ENCODE peak calls at places on chromosome 19, in five cellular contexts. E, Z, P, W and G are unnamed samples.

GRCh38 chr19:4802711-4803110 is 11.2 kb downstream of the FEM1A start:
- DNase-seq in E (no peak), Z (no peak), P (no peak), W (no peak), G (no peak)

GRCh38 chr19:49592486-49593232 is 1.7 kb downstream of the PRR12 start:
- DNase-seq in E (peak), Z (no peak), P (no peak), W (no peak), G (no peak)

GRCh38 chr19:29303707-29304090 is 90.7 kb upstream of the UQCRFS1 start:
- DNase-seq in E (no peak), Z (no peak), P (peak), W (no peak), G (no peak)

GRCh38 chr19:7870571-7871279 is 3.5 kb downstream of the PRR36 start:
- DNase-seq in E (peak), Z (peak), P (no peak), W (no peak), G (peak)

GRCh38 chr19:33303791-33304759 is 1.7 kb upstream of the CEBPA start:
- DNase-seq in E (no peak), Z (peak), P (peak), W (no peak), G (no peak)

GRCh38 chr19:6719540-6719861 is 949 bp downstream of the C3 start:
- DNase-seq in E (no peak), Z (no peak), P (no peak), W (no peak), G (no peak)

GRCh38 chr19:17398902-17399527 is 5.0 kb upstream of the CCDC194 start:
- DNase-seq in E (no peak), Z (no peak), P (no peak), W (no peak), G (no peak)

GRCh38 chr19:53892301-53892980 is 10.4 kb downstream of the PRKCG start:
- DNase-seq in E (no peak), Z (no peak), P (no peak), W (no peak), G (no peak)

GRCh38 chr19:6090634-6091033 is 19.7 kb downstream of the RFX2 start:
- DNase-seq in E (no peak), Z (no peak), P (no peak), W (no peak), G (no peak)

GRCh38 chr19:19628499-19629134 is 597 bp upstream of the LPAR2 start:
- DNase-seq in E (peak), Z (no peak), P (no peak), W (no peak), G (peak)

GRCh38 chr19:29526730-29527499 is 1.1 kb downstream of the VSTM2B start:
- DNase-seq in E (peak), Z (no peak), P (no peak), W (no peak), G (no peak)

GRCh38 chr19:2815191-2815614 is 4.5 kb upstream of the ZNF554 start:
- DNase-seq in E (no peak), Z (no peak), P (no peak), W (no peak), G (no peak)

GRCh38 chr19:51694318-51695085 is 1.4 kb downstream of the SPACA6 start:
- DNase-seq in E (no peak), Z (no peak), P (peak), W (no peak), G (no peak)

DNA sequence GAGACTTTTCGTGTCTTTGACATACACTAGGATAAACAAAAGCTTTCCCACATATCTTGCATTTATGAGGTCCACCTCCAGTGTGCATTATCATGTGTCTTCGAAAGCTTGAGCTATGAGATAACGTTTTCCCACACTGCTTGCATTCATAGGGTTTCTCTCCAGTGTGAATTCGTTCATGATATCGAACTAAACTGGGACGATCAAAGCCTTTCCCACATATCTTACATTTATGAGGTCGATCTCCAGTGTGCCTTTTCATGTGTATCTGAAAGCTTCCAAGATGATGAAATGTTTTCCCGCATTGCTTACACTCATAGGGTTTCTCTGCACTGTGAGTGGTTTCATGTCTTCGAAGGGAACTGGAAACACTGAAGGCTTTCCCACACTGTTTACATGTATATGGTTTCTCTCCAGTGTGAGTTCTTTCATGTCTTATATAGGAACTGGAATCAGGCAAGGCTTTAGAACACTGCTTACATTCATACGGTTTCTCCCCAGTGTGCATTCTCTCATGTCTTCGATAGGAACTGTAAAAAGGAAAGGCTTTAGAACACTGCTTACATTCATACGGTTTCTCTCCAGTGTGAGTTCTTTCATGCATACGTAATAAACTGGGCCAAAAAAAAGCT is 14.5 kb downstream of the ZNF563 start:
- DNase-seq in E (no peak), Z (no peak), P (no peak), W (no peak), G (no peak)
- TF ChIP-seq CTCF in E (no peak), Z (no peak), P (no peak), W (no peak), G (no peak)

DNA sequence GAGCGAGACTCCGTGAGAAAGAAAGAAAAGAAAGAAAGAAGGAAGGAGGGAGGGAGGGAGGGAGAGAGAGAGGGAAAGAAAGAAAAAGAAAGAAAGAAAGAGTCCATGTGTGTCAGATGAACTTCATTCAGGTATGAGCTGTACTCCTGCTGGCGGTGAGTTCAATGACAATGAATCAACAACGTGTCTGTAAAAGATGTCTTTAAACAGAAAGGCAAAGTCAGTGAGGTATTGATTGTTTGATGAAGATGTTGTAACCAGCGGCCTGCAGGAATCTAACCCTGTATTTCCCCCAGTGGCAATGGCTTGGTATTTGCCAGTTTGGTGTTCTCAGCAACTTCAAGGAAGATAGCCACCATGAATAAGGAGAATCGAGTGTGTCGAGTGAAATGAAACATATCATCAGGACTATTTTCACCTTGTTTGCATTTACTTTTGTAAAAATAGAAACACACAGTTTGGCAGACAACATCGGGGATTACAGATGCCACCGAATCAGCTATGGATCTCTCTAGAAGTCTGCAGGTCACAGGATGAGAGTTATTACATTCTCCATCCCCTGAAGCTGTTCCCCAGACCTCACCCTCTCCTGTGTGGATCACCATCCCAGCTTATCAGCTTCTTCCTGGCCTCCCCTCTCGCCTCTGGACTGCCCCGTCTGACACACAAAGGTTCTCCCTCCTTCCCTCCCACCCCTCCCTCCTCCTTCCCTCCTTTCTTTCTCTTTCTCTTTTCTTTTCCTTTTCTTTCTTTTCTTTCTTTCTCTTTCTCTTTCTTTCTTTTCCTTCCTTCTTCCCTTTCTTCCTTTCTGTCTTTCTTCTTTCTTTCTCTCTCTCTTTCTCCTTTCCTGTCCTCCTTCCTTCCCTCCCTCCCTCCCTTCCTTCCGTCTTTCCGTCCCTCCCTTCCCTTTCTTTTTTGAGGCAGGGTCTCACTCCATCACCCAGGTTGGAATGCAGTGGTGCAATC is 8.2 kb upstream of the SBK3 start:
- DNase-seq in E (no peak), Z (no peak), P (no peak), W (no peak), G (peak)
- TF ChIP-seq CTCF in E (no peak), Z (no peak), P (no peak), W (no peak), G (no peak)

DNA sequence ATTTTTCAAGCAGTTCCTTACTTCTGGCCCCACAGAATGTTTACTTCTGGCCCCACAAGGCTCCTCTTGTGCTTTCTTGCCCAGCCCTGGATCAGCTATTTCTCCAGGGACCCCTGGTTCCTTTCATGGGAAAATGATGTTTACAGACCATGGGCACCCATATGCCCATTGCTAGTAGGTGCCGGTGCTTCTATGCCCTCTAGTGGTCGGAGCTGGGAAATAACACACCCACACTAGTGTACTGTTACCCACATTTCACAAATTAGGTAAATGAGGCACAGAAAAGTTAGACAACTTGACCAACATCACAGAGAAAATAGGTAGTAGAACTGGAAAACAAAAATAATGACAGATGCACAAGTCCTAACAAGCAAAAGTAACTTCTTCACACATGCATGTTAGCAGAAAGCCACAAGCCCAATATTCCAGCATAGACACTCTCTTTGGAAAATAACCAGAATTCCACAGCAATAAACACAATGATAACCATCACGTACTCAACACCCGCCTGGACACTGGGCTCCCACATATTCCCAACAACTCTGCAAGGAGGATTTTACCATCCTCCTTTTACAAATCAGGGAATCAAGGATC is 1.3 kb upstream of the CEACAM6 start:
- DNase-seq in E (peak), Z (no peak), P (peak), W (no peak), G (peak)
- TF ChIP-seq CTCF in E (peak), Z (peak), P (no peak), W (peak), G (peak)

GRCh38 chr19:37906868-37907734 is at the start of gene SIPA1L3:
- DNase-seq in E (peak), Z (peak), P (peak), W (peak), G (peak)

GRCh38 chr19:37907735-37908066 is 693 bp downstream of the SIPA1L3 start:
- DNase-seq in E (no peak), Z (no peak), P (no peak), W (no peak), G (no peak)

GRCh38 chr19:37909661-37910199 is 2.7 kb downstream of the SIPA1L3 start:
- DNase-seq in E (no peak), Z (no peak), P (no peak), W (no peak), G (no peak)

GRCh38 chr19:37903096-37903495 is 3.3 kb downstream of the WDR87 start:
- DNase-seq in E (no peak), Z (no peak), P (no peak), W (no peak), G (no peak)

DNA sequence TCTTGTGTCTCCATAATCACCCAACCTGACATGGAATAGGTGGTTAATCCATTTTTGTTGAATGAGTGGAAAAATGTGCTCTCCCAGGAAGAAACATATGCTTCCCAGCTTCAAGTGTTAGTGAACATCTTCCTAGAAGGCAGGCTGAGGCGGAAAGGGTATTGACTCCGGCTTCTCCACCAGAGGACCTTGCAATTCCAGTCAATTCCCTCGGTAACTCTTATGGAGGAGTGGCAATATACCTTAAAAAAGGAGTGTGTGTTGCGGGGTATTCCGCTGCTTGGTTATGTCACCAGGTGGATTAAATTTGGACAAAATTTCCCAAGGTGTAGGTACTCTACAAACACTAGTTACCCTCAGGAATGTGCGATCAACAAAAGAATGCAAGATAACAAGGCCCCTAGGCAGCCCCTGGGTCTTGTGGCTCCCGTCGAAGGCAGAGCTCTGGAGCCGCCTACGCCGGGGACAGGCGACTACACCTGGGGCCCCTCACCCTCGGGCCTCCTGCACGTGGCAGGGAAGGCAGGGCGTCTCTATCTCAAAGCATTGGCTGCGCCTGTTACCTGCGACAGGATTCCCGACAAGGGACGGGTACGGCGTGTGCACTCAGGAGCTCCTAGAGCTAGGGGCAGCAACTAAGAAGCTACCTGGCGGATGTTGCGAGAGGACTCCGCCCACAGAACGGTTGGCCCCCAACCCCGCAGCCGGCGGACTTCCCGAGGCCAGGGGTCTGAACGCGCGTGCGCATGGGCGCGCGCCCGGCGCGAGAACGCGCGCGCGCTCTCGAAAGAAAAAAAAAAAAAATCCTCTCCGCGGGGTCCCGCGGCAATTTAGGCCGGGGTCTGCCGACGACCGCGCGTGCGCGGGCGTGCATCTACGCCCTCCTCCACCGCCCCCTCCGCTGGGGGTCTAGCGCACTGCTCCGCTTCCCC is at the start of gene WDR87:
- DNase-seq in E (peak), Z (peak), P (peak), W (no peak), G (peak)
- TF ChIP-seq CTCF in E (no peak), Z (no peak), P (no peak), W (no peak), G (no peak)

DNA sequence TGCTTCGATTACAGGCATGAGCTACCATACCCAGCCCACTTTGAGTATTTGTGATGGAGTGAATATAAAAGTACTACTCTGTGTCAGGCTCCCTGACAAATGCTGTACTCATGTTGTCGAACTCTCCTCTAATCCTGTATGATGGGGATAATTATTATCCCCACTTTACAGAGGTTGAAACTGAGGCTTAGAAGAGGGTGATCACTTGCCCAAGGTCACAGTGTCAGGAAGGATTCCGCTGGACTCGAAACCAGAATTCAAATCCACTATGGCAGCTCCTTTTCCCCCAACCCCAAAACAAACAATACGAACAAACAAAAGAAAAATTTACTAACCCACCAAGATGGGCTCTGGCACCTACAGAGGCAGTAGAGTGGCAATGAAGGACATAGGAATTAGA is 1.7 kb upstream of the PPP5C start:
- DNase-seq in E (no peak), Z (no peak), P (no peak), W (no peak), G (no peak)
- TF ChIP-seq CTCF in E (no peak), Z (no peak), P (no peak), W (no peak), G (no peak)